ENCODE peak calls at places on chromosomes 5 and 9, in seven cellular contexts. I, Y, A, Q, P, R and H are unnamed samples.

GRCh38 chr9:116152390-116152789 is 1.2 kb upstream of the PAPPA start:
- DNase-seq in I (no peak), Y (no peak), A (no peak), Q (no peak), P (no peak), R (no peak), H (no peak)

GRCh38 chr9:81589392-81589791 is 100.0 kb downstream of the TLE1 start:
- DNase-seq in I (no peak), Y (no peak), A (peak; percentile 20), Q (no peak), P (no peak), R (no peak), H (no peak)

GRCh38 chr9:133601746-133602145 is 7.4 kb downstream of the FAM163B start:
- DNase-seq in I (no peak), Y (no peak), A (peak; percentile 60), Q (no peak), P (no peak), R (no peak), H (no peak)

GRCh38 chr5:144195443-144195842 is 24.8 kb downstream of the KCTD16 start:
- DNase-seq in I (no peak), Y (no peak), A (no peak), Q (no peak), P (no peak), R (no peak), H (no peak)

GRCh38 chr9:137438591-137439157 is 2.5 kb downstream of the ENTPD8 start:
- DNase-seq in I (no peak), Y (no peak), A (peak; percentile 75), Q (no peak), P (no peak), R (no peak), H (no peak)

GRCh38 chr9:91151014-91151740 is 210.5 kb downstream of the AUH start:
- DNase-seq in I (no peak), Y (no peak), A (no peak), Q (no peak), P (no peak), R (no peak), H (no peak)

GRCh38 chr9:38388283-38389223 is 3.9 kb upstream of the ALDH1B1 start:
- DNase-seq in I (peak; percentile 72), Y (peak; percentile 25), A (no peak), Q (no peak), P (no peak), R (no peak), H (no peak)

GRCh38 chr5:120538644-120539043 is 74.5 kb downstream of the PRR16 start:
- DNase-seq in I (no peak), Y (no peak), A (no peak), Q (no peak), P (no peak), R (no peak), H (no peak)

GRCh38 chr5:66666778-66667177 is 70.6 kb downstream of the MAST4 start:
- DNase-seq in I (no peak), Y (no peak), A (peak; percentile 82), Q (no peak), P (no peak), R (no peak), H (peak; percentile 45)

GRCh38 chr5:122999947-123000563 is 36.5 kb downstream of the PPIC start:
- DNase-seq in I (no peak), Y (no peak), A (no peak), Q (no peak), P (peak; percentile 72), R (no peak), H (peak; percentile 80)

GRCh38 chr9:120830151-120830550 is 12.6 kb downstream of the PSMD5 start:
- DNase-seq in I (no peak), Y (no peak), A (no peak), Q (no peak), P (no peak), R (no peak), H (no peak)

GRCh38 chr5:171630047-171630669 is 155.5 kb upstream of the SMIM23 start:
- DNase-seq in I (peak; percentile 59), Y (no peak), A (peak; percentile 85), Q (no peak), P (peak; percentile 71), R (no peak), H (peak; percentile 39)

GRCh38 chr5:66849803-66850202 is 253.6 kb downstream of the MAST4 start:
- DNase-seq in I (no peak), Y (no peak), A (no peak), Q (no peak), P (peak; percentile 42), R (no peak), H (no peak)

GRCh38 chr5:119329701-119330100 is 26.1 kb upstream of the TNFAIP8 start:
- DNase-seq in I (peak; percentile 78), Y (no peak), A (no peak), Q (no peak), P (no peak), R (no peak), H (no peak)

GRCh38 chr5:119330367-119331183 is 25.2 kb upstream of the TNFAIP8 start:
- DNase-seq in I (no peak), Y (no peak), A (no peak), Q (no peak), P (no peak), R (no peak), H (no peak)

GRCh38 chr5:119327018-119327417 is 28.8 kb upstream of the TNFAIP8 start:
- DNase-seq in I (no peak), Y (no peak), A (no peak), Q (no peak), P (no peak), R (no peak), H (no peak)

GRCh38 chr5:119331566-119332095 is 24.2 kb upstream of the TNFAIP8 start:
- DNase-seq in I (no peak), Y (no peak), A (no peak), Q (no peak), P (no peak), R (no peak), H (no peak)

GRCh38 chr5:119328753-119329602 is 26.8 kb upstream of the TNFAIP8 start:
- DNase-seq in I (no peak), Y (no peak), A (no peak), Q (peak; percentile 34), P (no peak), R (no peak), H (no peak)
- H3K4me3 ChIP-seq in I (no peak overlapping the region), Y (no peak overlapping the region), A (no peak overlapping the region), Q (no peak overlapping the region), P (no peak overlapping the region), R (no peak overlapping the region), H (no peak overlapping the region)

DNA sequence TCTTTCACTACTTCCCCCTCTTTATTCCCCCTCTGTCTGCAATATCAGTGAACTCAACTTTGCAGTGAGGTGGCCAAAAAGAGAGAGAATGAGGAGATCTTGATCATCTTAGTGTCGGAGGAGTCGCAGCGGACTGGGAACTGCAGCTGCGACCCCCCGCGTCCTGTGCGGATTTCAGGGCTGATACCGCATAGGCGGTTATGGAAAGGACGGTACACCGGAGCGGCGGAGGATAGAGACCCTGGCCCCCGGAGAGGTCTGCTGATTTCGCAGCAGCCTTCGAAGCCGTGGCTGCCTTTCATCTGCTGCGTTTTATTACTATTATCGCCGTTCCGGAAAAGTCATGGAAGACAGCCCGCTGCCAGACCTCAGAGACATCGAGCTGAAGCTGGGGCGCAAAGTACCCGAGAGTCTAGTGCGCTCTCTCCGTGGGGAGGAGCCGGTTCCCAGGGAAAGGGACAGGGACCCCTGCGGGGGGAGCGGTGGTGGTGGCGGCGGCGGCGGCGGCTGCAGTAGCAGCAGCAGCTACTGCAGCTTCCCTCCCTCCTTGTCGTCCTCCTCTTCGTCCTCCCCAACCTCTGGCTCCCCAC is 648 bp downstream of the LURAP1L start:
- DNase-seq in I (peak; percentile 67), Y (no peak), A (peak; percentile 63), Q (no peak), P (no peak), R (no peak), H (no peak)
- H3K27ac ChIP-seq in I (peak overlapping the region; percentile 89), Y (peak overlapping the region; percentile 89), A (peak overlapping the region; percentile 84), Q (no peak overlapping the region), P (peak overlapping the region; percentile 97), R (peak overlapping the region; percentile 97), H (peak overlapping the region; percentile 96)

GRCh38 chr9:95857896-95858295 is 17.6 kb upstream of the ERCC6L2 start:
- DNase-seq in I (no peak), Y (no peak), A (no peak), Q (no peak), P (no peak), R (no peak), H (no peak)
- H3K4me3 ChIP-seq in I (no peak overlapping the region), Y (no peak overlapping the region), A (no peak overlapping the region), Q (no peak overlapping the region), P (no peak overlapping the region), R (no peak overlapping the region), H (no peak overlapping the region)

GRCh38 chr9:4854191-4854590 is 61.4 kb downstream of the RCL1 start:
- DNase-seq in I (no peak), Y (no peak), A (no peak), Q (no peak), P (no peak), R (no peak), H (no peak)
- H3K27ac ChIP-seq in I (no peak overlapping the region), Y (no peak overlapping the region), A (no peak overlapping the region), Q (no peak overlapping the region), P (no peak overlapping the region), R (no peak overlapping the region), H (no peak overlapping the region)

DNA sequence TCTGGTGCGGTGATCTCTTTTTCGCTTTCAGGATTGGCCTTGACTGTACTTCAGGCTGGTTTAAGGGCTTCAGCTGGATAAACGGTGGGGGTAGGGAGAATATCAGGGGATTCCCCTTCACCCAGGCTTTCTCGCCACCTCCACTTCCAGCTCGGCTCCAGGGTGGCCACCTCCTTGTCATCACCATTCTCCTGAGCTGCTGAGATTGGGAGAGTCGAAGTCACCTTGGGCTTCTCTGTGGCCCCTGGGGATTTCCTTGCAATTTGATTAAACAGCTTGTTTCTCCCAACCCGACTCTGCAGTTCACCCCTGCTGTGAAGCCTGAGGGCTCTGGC is 964 bp downstream of the BSPRY start:
- DNase-seq in I (no peak), Y (no peak), A (no peak), Q (no peak), P (no peak), R (no peak), H (peak; percentile 37)
- H3K4me3 ChIP-seq in I (peak overlapping the region; percentile 58), Y (peak overlapping the region; percentile 65), A (peak overlapping the region; percentile 81), Q (peak overlapping the region; percentile 22), P (no peak overlapping the region), R (peak overlapping the region; percentile 63), H (peak overlapping the region; percentile 74)

GRCh38 chr9:98230354-98230753 is 25.1 kb downstream of the TBC1D2 start:
- DNase-seq in I (peak; percentile 30), Y (no peak), A (no peak), Q (no peak), P (no peak), R (no peak), H (no peak)

GRCh38 chr9:98229620-98230019 is 25.8 kb downstream of the TBC1D2 start:
- DNase-seq in I (peak; percentile 14), Y (no peak), A (no peak), Q (no peak), P (no peak), R (no peak), H (no peak)

GRCh38 chr9:98231770-98232478 is 23.5 kb downstream of the TBC1D2 start:
- DNase-seq in I (peak; percentile 19), Y (no peak), A (no peak), Q (no peak), P (peak; percentile 33), R (no peak), H (no peak)

GRCh38 chr9:98229090-98229395 is 26.4 kb downstream of the TBC1D2 start:
- DNase-seq in I (no peak), Y (no peak), A (no peak), Q (no peak), P (no peak), R (no peak), H (no peak)

GRCh38 chr9:98230789-98231188 is 24.7 kb downstream of the TBC1D2 start:
- DNase-seq in I (no peak), Y (no peak), A (no peak), Q (no peak), P (no peak), R (no peak), H (no peak)
- H3K27ac ChIP-seq in I (no peak overlapping the region), Y (no peak overlapping the region), A (no peak overlapping the region), Q (no peak overlapping the region), P (peak overlapping the region; percentile 76), R (peak overlapping the region; percentile 2), H (no peak overlapping the region)